ENCODE peak calls at places on chromosomes 16 and 17, in eight cellular contexts. One of them, this sample, is unnamed.

GRCh38 chr16:26787924-26788323 is 278.8 kb upstream of the C16orf82 start:
- DNase-seq in cardiac muscle cell: no peak
- DNase-seq in GM23338: no peak
- DNase-seq in AG04449: no peak
- DNase-seq in HCT116: peak
- DNase-seq in fibroblast of pulmonary artery: no peak
- DNase-seq in IMR-90: no peak
- DNase-seq in astrocyte of the spinal cord: no peak
- DNase-seq in this sample: no peak

GRCh38 chr17:80279895-80280294 is 19.2 kb downstream of the RNF213 start:
- DNase-seq in AG04449: peak
- DNase-seq in astrocyte of the spinal cord: peak
- DNase-seq in HCT116: no peak
- DNase-seq in IMR-90: peak
- DNase-seq in fibroblast of pulmonary artery: peak
- DNase-seq in cardiac muscle cell: no peak
- DNase-seq in GM23338: no peak
- DNase-seq in this sample: no peak

GRCh38 chr17:41298458-41299135 is 4.1 kb downstream of the KRTAP29-1 start:
- DNase-seq in GM23338: peak
- DNase-seq in fibroblast of pulmonary artery: no peak
- DNase-seq in astrocyte of the spinal cord: no peak
- DNase-seq in AG04449: no peak
- DNase-seq in IMR-90: no peak
- DNase-seq in cardiac muscle cell: no peak
- DNase-seq in HCT116: no peak
- DNase-seq in this sample: no peak

GRCh38 chr17:40854175-40854814 is 12.7 kb downstream of the KRT12 start:
- DNase-seq in fibroblast of pulmonary artery: peak
- DNase-seq in GM23338: no peak
- DNase-seq in cardiac muscle cell: no peak
- DNase-seq in astrocyte of the spinal cord: peak
- DNase-seq in IMR-90: peak
- DNase-seq in HCT116: peak
- DNase-seq in AG04449: peak
- DNase-seq in this sample: no peak

GRCh38 chr17:43597624-43598358 is 51.7 kb upstream of the ETV4 start:
- DNase-seq in fibroblast of pulmonary artery: no peak
- DNase-seq in GM23338: no peak
- DNase-seq in IMR-90: no peak
- DNase-seq in astrocyte of the spinal cord: no peak
- DNase-seq in HCT116: no peak
- DNase-seq in AG04449: no peak
- DNase-seq in cardiac muscle cell: no peak
- DNase-seq in this sample: no peak

GRCh38 chr17:17258011-17258410 is 21.0 kb upstream of the FLCN start:
- DNase-seq in cardiac muscle cell: no peak
- DNase-seq in GM23338: no peak
- DNase-seq in AG04449: no peak
- DNase-seq in IMR-90: no peak
- DNase-seq in HCT116: no peak
- DNase-seq in astrocyte of the spinal cord: no peak
- DNase-seq in fibroblast of pulmonary artery: no peak
- DNase-seq in this sample: no peak

GRCh38 chr17:245020-245419 is 63.6 kb upstream of the DOC2B start:
- DNase-seq in AG04449: no peak
- DNase-seq in HCT116: no peak
- DNase-seq in IMR-90: no peak
- DNase-seq in cardiac muscle cell: no peak
- DNase-seq in GM23338: no peak
- DNase-seq in astrocyte of the spinal cord: no peak
- DNase-seq in fibroblast of pulmonary artery: no peak
- DNase-seq in this sample: no peak

GRCh38 chr16:46688101-46688656 is 799 bp downstream of the VPS35 start:
- DNase-seq in astrocyte of the spinal cord: peak
- DNase-seq in AG04449: no peak
- DNase-seq in HCT116: no peak
- DNase-seq in fibroblast of pulmonary artery: peak
- DNase-seq in cardiac muscle cell: no peak
- DNase-seq in IMR-90: peak
- DNase-seq in GM23338: no peak
- DNase-seq in this sample: no peak

GRCh38 chr17:60792250-60792898 is 114.7 kb downstream of the BCAS3 start:
- DNase-seq in HCT116: no peak
- DNase-seq in AG04449: no peak
- DNase-seq in IMR-90: no peak
- DNase-seq in cardiac muscle cell: no peak
- DNase-seq in astrocyte of the spinal cord: no peak
- DNase-seq in GM23338: no peak
- DNase-seq in fibroblast of pulmonary artery: no peak
- DNase-seq in this sample: no peak

GRCh38 chr16:50739031-50739430 is 2.9 kb upstream of the CYLD start:
- DNase-seq in fibroblast of pulmonary artery: no peak
- DNase-seq in AG04449: no peak
- DNase-seq in GM23338: no peak
- DNase-seq in astrocyte of the spinal cord: no peak
- DNase-seq in cardiac muscle cell: no peak
- DNase-seq in HCT116: no peak
- DNase-seq in IMR-90: no peak
- DNase-seq in this sample: no peak

GRCh38 chr17:7308625-7309433 is 1.4 kb downstream of the EIF5A start:
- DNase-seq in fibroblast of pulmonary artery: peak
- DNase-seq in astrocyte of the spinal cord: peak
- DNase-seq in GM23338: peak
- DNase-seq in cardiac muscle cell: peak
- DNase-seq in AG04449: no peak
- DNase-seq in IMR-90: peak
- DNase-seq in HCT116: peak
- DNase-seq in this sample: peak

GRCh38 chr16:3131755-3132377 is 3.0 kb upstream of the ZNF213 start:
- DNase-seq in GM23338: peak
- DNase-seq in fibroblast of pulmonary artery: peak
- DNase-seq in astrocyte of the spinal cord: peak
- DNase-seq in HCT116: no peak
- DNase-seq in IMR-90: peak
- DNase-seq in cardiac muscle cell: peak
- DNase-seq in AG04449: no peak
- DNase-seq in this sample: no peak

GRCh38 chr17:57735707-57736106 is 9.4 kb downstream of the CCDC182 start:
- DNase-seq in GM23338: peak
- DNase-seq in cardiac muscle cell: no peak
- DNase-seq in fibroblast of pulmonary artery: no peak
- DNase-seq in AG04449: no peak
- DNase-seq in HCT116: peak
- DNase-seq in IMR-90: no peak
- DNase-seq in astrocyte of the spinal cord: no peak
- DNase-seq in this sample: no peak

GRCh38 chr17:63476494-63476856 is 386 bp upstream of the ACE start:
- DNase-seq in cardiac muscle cell: peak
- DNase-seq in GM23338: peak
- DNase-seq in AG04449: no peak
- DNase-seq in astrocyte of the spinal cord: no peak
- DNase-seq in HCT116: no peak
- DNase-seq in fibroblast of pulmonary artery: no peak
- DNase-seq in IMR-90: no peak
- DNase-seq in this sample: no peak

GRCh38 chr16:86901483-86901882 is 323.1 kb downstream of the FOXL1 start:
- DNase-seq in fibroblast of pulmonary artery: peak
- DNase-seq in astrocyte of the spinal cord: peak
- DNase-seq in cardiac muscle cell: no peak
- DNase-seq in AG04449: no peak
- DNase-seq in GM23338: no peak
- DNase-seq in HCT116: no peak
- DNase-seq in IMR-90: peak
- DNase-seq in this sample: no peak

GRCh38 chr17:82418001-82418986 is at the start of the genes HEXD and OGFOD3:
- DNase-seq in fibroblast of pulmonary artery: peak
- DNase-seq in cardiac muscle cell: peak
- DNase-seq in HCT116: peak
- DNase-seq in IMR-90: peak
- DNase-seq in astrocyte of the spinal cord: peak
- DNase-seq in AG04449: no peak
- DNase-seq in GM23338: peak
- DNase-seq in this sample: peak

GRCh38 chr17:39153541-39154111 is 2.2 kb upstream of the PLXDC1 start:
- DNase-seq in GM23338: peak
- DNase-seq in IMR-90: peak
- DNase-seq in cardiac muscle cell: peak
- DNase-seq in HCT116: peak
- DNase-seq in fibroblast of pulmonary artery: peak
- DNase-seq in astrocyte of the spinal cord: peak
- DNase-seq in AG04449: no peak
- DNase-seq in this sample: peak
- TF ChIP-seq CTCF in GM23338: no peak
- TF ChIP-seq CTCF in IMR-90: peak
- TF ChIP-seq CTCF in cardiac muscle cell: peak
- TF ChIP-seq CTCF in HCT116: no peak
- TF ChIP-seq CTCF in fibroblast of pulmonary artery: peak
- TF ChIP-seq CTCF in astrocyte of the spinal cord: peak
- TF ChIP-seq CTCF in AG04449: no peak
- TF ChIP-seq CTCF in this sample: no peak

DNA sequence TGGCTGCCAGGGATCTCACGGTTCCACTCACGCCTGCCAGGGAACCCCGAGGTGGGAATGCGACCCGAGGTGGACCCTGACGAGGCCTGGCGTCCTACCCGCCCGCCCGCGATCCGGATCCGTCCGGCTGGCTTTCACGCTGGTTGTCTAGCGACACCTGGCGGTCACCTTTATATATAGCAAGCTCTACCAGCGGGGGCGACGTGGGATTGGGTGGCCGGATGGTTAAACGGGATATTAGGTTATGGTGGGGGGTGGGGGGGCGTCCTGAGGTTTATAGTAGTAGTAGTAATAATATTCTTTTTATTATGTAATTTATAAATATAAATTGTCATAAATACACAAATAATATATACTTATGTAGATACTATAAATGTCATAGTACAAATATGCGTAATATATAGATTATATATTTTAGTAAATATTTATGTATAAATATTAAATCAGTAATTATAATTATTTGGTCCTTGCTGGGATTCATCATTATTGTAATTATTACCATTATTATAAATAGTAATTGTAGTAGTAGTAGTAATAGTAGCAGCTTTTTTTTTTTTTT is 136.9 kb downstream of the KCNJ12 start:
- DNase-seq in astrocyte of the spinal cord: peak
- DNase-seq in cardiac muscle cell: peak
- DNase-seq in IMR-90: peak
- DNase-seq in GM23338: peak
- DNase-seq in fibroblast of pulmonary artery: peak
- DNase-seq in AG04449: no peak
- DNase-seq in HCT116: peak
- DNase-seq in this sample: peak
- TF ChIP-seq CTCF in astrocyte of the spinal cord: peak
- TF ChIP-seq CTCF in cardiac muscle cell: peak
- TF ChIP-seq CTCF in IMR-90: peak
- TF ChIP-seq CTCF in GM23338: peak
- TF ChIP-seq CTCF in fibroblast of pulmonary artery: peak
- TF ChIP-seq CTCF in AG04449: peak
- TF ChIP-seq CTCF in HCT116: peak
- TF ChIP-seq CTCF in this sample: peak

GRCh38 chr17:75590314-75590761 is 2.7 kb downstream of the MYO15B start:
- DNase-seq in HCT116: no peak
- DNase-seq in fibroblast of pulmonary artery: no peak
- DNase-seq in cardiac muscle cell: no peak
- DNase-seq in astrocyte of the spinal cord: no peak
- DNase-seq in GM23338: no peak
- DNase-seq in AG04449: no peak
- DNase-seq in IMR-90: no peak
- DNase-seq in this sample: no peak

GRCh38 chr17:75589017-75589918 is 1.7 kb downstream of the MYO15B start:
- DNase-seq in astrocyte of the spinal cord: peak
- DNase-seq in HCT116: peak
- DNase-seq in cardiac muscle cell: peak
- DNase-seq in fibroblast of pulmonary artery: peak
- DNase-seq in IMR-90: peak
- DNase-seq in AG04449: no peak
- DNase-seq in GM23338: peak
- DNase-seq in this sample: peak

GRCh38 chr17:75589919-75590303 is 2.3 kb downstream of the MYO15B start:
- DNase-seq in cardiac muscle cell: no peak
- DNase-seq in fibroblast of pulmonary artery: no peak
- DNase-seq in HCT116: no peak
- DNase-seq in GM23338: no peak
- DNase-seq in AG04449: no peak
- DNase-seq in IMR-90: no peak
- DNase-seq in astrocyte of the spinal cord: no peak
- DNase-seq in this sample: no peak

GRCh38 chr17:75587718-75588545 is at the start of gene MYO15B:
- DNase-seq in GM23338: peak
- DNase-seq in cardiac muscle cell: peak
- DNase-seq in IMR-90: no peak
- DNase-seq in AG04449: no peak
- DNase-seq in astrocyte of the spinal cord: peak
- DNase-seq in fibroblast of pulmonary artery: no peak
- DNase-seq in HCT116: no peak
- DNase-seq in this sample: peak

GRCh38 chr17:75588546-75589016 is 981 bp downstream of the MYO15B start:
- DNase-seq in fibroblast of pulmonary artery: no peak
- DNase-seq in HCT116: no peak
- DNase-seq in AG04449: no peak
- DNase-seq in cardiac muscle cell: no peak
- DNase-seq in astrocyte of the spinal cord: no peak
- DNase-seq in IMR-90: no peak
- DNase-seq in GM23338: peak
- DNase-seq in this sample: no peak
- TF ChIP-seq CTCF in fibroblast of pulmonary artery: no peak
- TF ChIP-seq CTCF in HCT116: no peak
- TF ChIP-seq CTCF in AG04449: no peak
- TF ChIP-seq CTCF in cardiac muscle cell: no peak
- TF ChIP-seq CTCF in astrocyte of the spinal cord: no peak
- TF ChIP-seq CTCF in IMR-90: no peak
- TF ChIP-seq CTCF in GM23338: no peak
- TF ChIP-seq CTCF in this sample: no peak

GRCh38 chr17:78041401-78042179 is 83.1 kb downstream of the TNRC6C start:
- DNase-seq in astrocyte of the spinal cord: no peak
- DNase-seq in IMR-90: no peak
- DNase-seq in GM23338: no peak
- DNase-seq in fibroblast of pulmonary artery: peak
- DNase-seq in AG04449: no peak
- DNase-seq in HCT116: no peak
- DNase-seq in cardiac muscle cell: no peak
- DNase-seq in this sample: no peak

GRCh38 chr17:78039581-78039980 is 81.1 kb downstream of the TNRC6C start:
- DNase-seq in fibroblast of pulmonary artery: no peak
- DNase-seq in astrocyte of the spinal cord: no peak
- DNase-seq in HCT116: no peak
- DNase-seq in cardiac muscle cell: no peak
- DNase-seq in AG04449: no peak
- DNase-seq in IMR-90: no peak
- DNase-seq in GM23338: no peak
- DNase-seq in this sample: no peak

GRCh38 chr17:78042542-78042941 is 84.0 kb downstream of the TNRC6C start:
- DNase-seq in IMR-90: no peak
- DNase-seq in GM23338: no peak
- DNase-seq in HCT116: no peak
- DNase-seq in AG04449: no peak
- DNase-seq in fibroblast of pulmonary artery: no peak
- DNase-seq in astrocyte of the spinal cord: no peak
- DNase-seq in cardiac muscle cell: no peak
- DNase-seq in this sample: no peak

GRCh38 chr17:78038748-78039288 is 80.3 kb downstream of the TNRC6C start:
- DNase-seq in GM23338: no peak
- DNase-seq in cardiac muscle cell: no peak
- DNase-seq in fibroblast of pulmonary artery: no peak
- DNase-seq in AG04449: no peak
- DNase-seq in astrocyte of the spinal cord: no peak
- DNase-seq in IMR-90: no peak
- DNase-seq in HCT116: no peak
- DNase-seq in this sample: no peak

GRCh38 chr17:78040561-78041400 is 82.3 kb downstream of the TNRC6C start:
- DNase-seq in GM23338: peak
- DNase-seq in AG04449: no peak
- DNase-seq in cardiac muscle cell: no peak
- DNase-seq in HCT116: peak
- DNase-seq in fibroblast of pulmonary artery: peak
- DNase-seq in astrocyte of the spinal cord: peak
- DNase-seq in IMR-90: peak
- DNase-seq in this sample: no peak
- TF ChIP-seq CTCF in GM23338: no peak
- TF ChIP-seq CTCF in AG04449: no peak
- TF ChIP-seq CTCF in cardiac muscle cell: peak
- TF ChIP-seq CTCF in HCT116: no peak
- TF ChIP-seq CTCF in fibroblast of pulmonary artery: no peak
- TF ChIP-seq CTCF in astrocyte of the spinal cord: no peak
- TF ChIP-seq CTCF in IMR-90: peak
- TF ChIP-seq CTCF in this sample: no peak